ENCODE peak calls at places on chromosomes 5 and 9, in ten cellular contexts. F is neural crest cell, G is fibroblast of mammary gland, A is cardiac muscle cell, Z is GM10248, K is body of pancreas, J is GM23338, O is brain microvascular endothelial cell, M is astrocyte of the cerebellum, V is fibroblast of lung. P is an unnamed sample.
A peak's percentile ranks its signal among the peaks of the same experiment; 100 is the strongest.

GRCh38 chr5:140398379-140398811 is 3.2 kb upstream of the ANKHD1 start:
- DNase-seq in G (peak; percentile 30), O (no peak), K (no peak), A (no peak), F (no peak), Z (no peak), V (no peak), M (no peak), J (no peak), P (no peak)

GRCh38 chr5:87367243-87367642 is 45.5 kb downstream of the CCNH start:
- DNase-seq in G (no peak), F (no peak), O (no peak), A (no peak), M (no peak), J (no peak), K (peak; percentile 45), V (no peak), Z (no peak), P (no peak)

GRCh38 chr9:114373960-114374730 is 13.6 kb downstream of the AKNA start:
- DNase-seq in K (no peak), V (no peak), A (no peak), M (no peak), J (no peak), F (no peak), G (no peak), O (no peak), Z (no peak), P (no peak)

GRCh38 chr9:127131871-127132270 is 9.4 kb upstream of the ANGPTL2 start:
- DNase-seq in K (no peak), G (peak; percentile 86), M (no peak), Z (no peak), V (peak; percentile 88), J (peak; percentile 17), F (no peak), O (peak; percentile 73), A (no peak), P (no peak)

GRCh38 chr5:29697786-29698414 is 1495.6 kb upstream of the CDH6 start:
- DNase-seq in A (peak; percentile 64), K (no peak), V (no peak), F (no peak), Z (no peak), J (peak; percentile 63), G (no peak), M (no peak), O (no peak), P (peak; percentile 2)

GRCh38 chr5:89342106-89342876 is 459.3 kb upstream of the MEF2C start:
- DNase-seq in J (no peak), A (no peak), F (no peak), K (no peak), V (peak; percentile 96), G (peak; percentile 87), O (peak; percentile 83), M (peak; percentile 72), Z (no peak), P (no peak)

GRCh38 chr5:115024922-115025321 is 144.8 kb downstream of the TRIM36 start:
- DNase-seq in F (no peak), M (no peak), A (no peak), V (no peak), J (no peak), Z (no peak), G (no peak), O (no peak), K (no peak), P (no peak)

GRCh38 chr5:169796731-169797130 is 159.7 kb downstream of the DOCK2 start:
- DNase-seq in Z (no peak), M (no peak), V (peak; percentile 54), K (no peak), A (no peak), O (no peak), J (no peak), F (no peak), G (no peak), P (no peak)

GRCh38 chr9:97723819-97724218 is 26.7 kb upstream of the XPA start:
- DNase-seq in A (no peak), K (no peak), Z (no peak), O (no peak), M (no peak), F (no peak), J (no peak), V (no peak), G (no peak), P (no peak)

GRCh38 chr5:176875783-176876505 is 23.2 kb downstream of the HK3 start:
- DNase-seq in K (no peak), O (no peak), A (no peak), G (no peak), M (no peak), F (no peak), J (no peak), V (no peak), Z (no peak), P (no peak)

GRCh38 chr5:81789033-81789432 is 38.1 kb upstream of the SSBP2 start:
- DNase-seq in K (peak; percentile 30), G (peak; percentile 91), Z (no peak), O (peak; percentile 38), M (no peak), F (no peak), A (no peak), V (peak; percentile 62), J (no peak), P (no peak)

GRCh38 chr5:55232194-55232984 is 1.0 kb downstream of the CCNO start:
- DNase-seq in Z (peak; percentile 19), G (peak; percentile 10), V (peak; percentile 13), M (no peak), O (no peak), F (peak; percentile 16), A (peak; percentile 43), K (peak; percentile 64), J (peak; percentile 69), P (peak; percentile 50)

GRCh38 chr9:84874583-84874982 is 205.1 kb downstream of the NTRK2 start:
- DNase-seq in Z (no peak), F (no peak), J (peak; percentile 21), A (no peak), V (peak; percentile 6), G (no peak), K (no peak), M (no peak), O (peak; percentile 3), P (no peak)

GRCh38 chr9:76374702-76375543 is 19.3 kb downstream of the RFK start:
- DNase-seq in F (no peak), Z (no peak), M (no peak), K (peak; percentile 87), O (peak; percentile 80), A (peak; percentile 88), G (peak; percentile 96), V (peak; percentile 95), J (peak; percentile 66), P (peak; percentile 66)

GRCh38 chr5:73422164-73422563 is 26.4 kb downstream of the FOXD1 start:
- DNase-seq in G (no peak), V (no peak), A (no peak), J (peak; percentile 62), M (no peak), O (no peak), F (no peak), K (no peak), Z (no peak), P (no peak)
- TF ChIP-seq CTCF in G (no peak), V (no peak), A (no peak), J (peak; percentile 68), M (no peak), O (peak; percentile 18), F (no peak), K (no peak), Z (no peak), P (peak; percentile 13)

GRCh38 chr5:77518304-77518703 is 26.2 kb upstream of the WDR41 start:
- DNase-seq in A (peak; percentile 15), Z (no peak), O (no peak), G (peak; percentile 21), K (no peak), J (peak; percentile 72), M (peak; percentile 6), F (no peak), V (peak; percentile 6), P (no peak)
- TF ChIP-seq CTCF in A (no peak), Z (peak; percentile 32), O (peak; percentile 9), G (peak; percentile 25), K (peak; percentile 13), J (peak; percentile 53), M (peak; percentile 3), F (peak; percentile 61), V (no peak), P (peak; percentile 64)

GRCh38 chr5:2998106-2998505 is 246.6 kb upstream of the IRX2 start:
- DNase-seq in O (no peak), V (no peak), M (no peak), Z (no peak), K (no peak), A (no peak), J (no peak), G (no peak), F (no peak), P (no peak)
- TF ChIP-seq CTCF in O (no peak), V (no peak), M (no peak), Z (no peak), K (no peak), A (no peak), J (no peak), G (no peak), F (no peak), P (no peak)

DNA sequence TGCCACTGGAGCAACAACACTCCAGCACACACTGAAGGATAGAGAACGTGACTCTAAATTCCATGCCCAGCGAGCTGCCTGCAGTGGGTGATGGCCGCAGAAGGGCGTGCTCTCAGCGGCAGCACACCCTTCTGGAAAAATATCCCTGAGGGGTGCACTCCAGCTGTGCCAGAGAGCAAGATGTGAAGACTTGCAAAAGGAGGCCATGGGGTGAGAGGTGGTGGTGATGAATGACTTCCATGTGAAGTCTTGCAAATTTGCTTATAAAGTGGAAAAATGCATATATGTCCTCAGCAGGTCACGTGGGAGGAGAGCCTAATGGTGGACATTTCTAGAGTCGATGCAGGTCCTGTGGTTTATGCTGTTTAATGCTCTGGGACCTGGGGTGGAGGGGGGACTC is 39.8 kb upstream of the COL5A1 start:
- DNase-seq in J (no peak), V (peak; percentile 61), Z (no peak), F (no peak), O (no peak), M (no peak), K (no peak), G (peak; percentile 54), A (no peak), P (no peak)
- TF ChIP-seq CTCF in J (no peak), V (no peak), Z (no peak), F (no peak), O (no peak), M (no peak), K (no peak), G (no peak), A (no peak), P (no peak)

P was measured in nephron progenitor cell.